ENCODE peak calls at places on chromosomes 12 and 14, in five cellular contexts. Q, M, N, E and I are unnamed samples.

GRCh38 chr12:70646850-70647249 is 9.6 kb upstream of the PTPRB start:
- DNase-seq in Q (no peak), M (no peak), N (no peak), E (no peak), I (no peak)

GRCh38 chr12:104566244-104566993 is 109.7 kb downstream of the CHST11 start:
- DNase-seq in Q (no peak), M (no peak), N (no peak), E (no peak), I (no peak)

GRCh38 chr12:4116251-4117111 is 157.1 kb upstream of the CCND2 start:
- DNase-seq in Q (no peak), M (peak), N (no peak), E (no peak), I (no peak)

GRCh38 chr12:10617868-10618267 is 4.5 kb upstream of the MAGOHB start:
- DNase-seq in Q (no peak), M (no peak), N (peak), E (no peak), I (no peak)

GRCh38 chr12:6205144-6205539 is 4.9 kb downstream of the CD9 start:
- DNase-seq in Q (no peak), M (no peak), N (no peak), E (no peak), I (no peak)

GRCh38 chr12:106239951-106240335 is 7.9 kb downstream of the CKAP4 start:
- DNase-seq in Q (no peak), M (no peak), N (no peak), E (no peak), I (no peak)

GRCh38 chr12:112380663-112381420 is 1.4 kb downstream of the HECTD4 start:
- DNase-seq in Q (no peak), M (no peak), N (peak), E (no peak), I (no peak)

GRCh38 chr14:85131523-85131922 is 398.4 kb upstream of the FLRT2 start:
- DNase-seq in Q (no peak), M (no peak), N (no peak), E (no peak), I (no peak)

GRCh38 chr12:60494249-60494648 is 898.4 kb downstream of the SLC16A7 start:
- DNase-seq in Q (peak), M (peak), N (peak), E (no peak), I (no peak)

GRCh38 chr12:45008211-45008610 is 42.7 kb downstream of the DBX2 start:
- DNase-seq in Q (no peak), M (no peak), N (no peak), E (no peak), I (no peak)

GRCh38 chr12:27666510-27666909 is 29.7 kb upstream of the REP15 start:
- DNase-seq in Q (no peak), M (peak), N (no peak), E (no peak), I (no peak)

GRCh38 chr12:38905480-38906351 is at the start of gene CPNE8:
- DNase-seq in Q (peak), M (no peak), N (peak), E (peak), I (peak)

GRCh38 chr12:32595251-32595650 is 83.8 kb upstream of the DNM1L start:
- DNase-seq in Q (no peak), M (no peak), N (no peak), E (no peak), I (no peak)

GRCh38 chr12:49658276-49658675 is 34.9 kb downstream of the PRPF40B start:
- DNase-seq in Q (no peak), M (no peak), N (no peak), E (no peak), I (no peak)

DNA sequence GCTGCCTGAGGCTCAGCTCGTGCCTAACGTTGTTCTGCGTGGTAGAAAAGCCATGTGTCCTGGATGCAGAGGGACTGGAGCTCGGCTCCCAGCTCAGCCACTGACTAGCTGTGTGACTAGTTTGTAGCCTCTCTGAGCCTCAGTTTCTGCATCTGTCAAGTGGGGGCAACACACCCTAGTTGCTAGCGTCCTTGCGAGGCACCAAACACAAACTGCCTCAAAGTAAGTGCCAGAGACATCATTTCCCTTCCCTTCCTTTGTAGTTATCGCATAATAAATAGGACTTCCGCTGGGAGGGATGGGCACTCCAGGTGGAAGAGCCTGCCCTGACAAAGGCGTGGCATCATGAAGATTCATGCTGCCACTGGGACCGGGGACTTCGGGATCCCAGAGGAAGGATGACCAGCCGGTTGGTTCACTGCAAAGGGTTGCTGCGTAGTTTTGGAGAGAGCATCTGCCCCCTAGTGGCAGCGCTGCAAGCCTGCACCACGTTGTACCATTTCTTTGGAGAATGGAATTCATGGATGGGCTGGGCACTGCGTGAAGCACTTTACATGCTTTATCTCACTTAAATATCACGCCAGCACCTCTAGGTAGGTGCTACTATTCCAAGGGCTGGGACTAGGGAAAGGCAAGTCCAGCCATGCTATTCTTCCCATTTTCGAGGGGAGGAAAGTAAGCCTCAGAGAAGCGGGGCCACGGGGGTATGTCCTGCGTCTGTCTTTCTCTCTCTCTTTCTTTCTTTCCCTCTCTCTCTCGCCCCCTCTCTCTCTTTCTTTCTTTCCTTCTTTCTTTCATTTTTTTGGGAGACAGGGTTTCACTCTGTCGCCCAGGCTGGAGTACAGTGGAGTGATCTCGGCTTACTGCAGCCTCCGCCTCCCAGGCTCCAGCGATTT is 4.6 kb downstream of the CCDC197 start:
- DNase-seq in Q (peak), M (peak), N (peak), E (no peak), I (peak)
- TF ChIP-seq REST in Q (no peak), M (no peak), N (no peak), E (no peak), I (no peak)

GRCh38 chr12:118358607-118359540 is 13.8 kb downstream of the TAOK3 start:
- DNase-seq in Q (no peak), M (no peak), N (peak), E (no peak), I (no peak)
- TF ChIP-seq SIN3A in Q (no peak), M (no peak), N (no peak), E (no peak), I (no peak)

DNA sequence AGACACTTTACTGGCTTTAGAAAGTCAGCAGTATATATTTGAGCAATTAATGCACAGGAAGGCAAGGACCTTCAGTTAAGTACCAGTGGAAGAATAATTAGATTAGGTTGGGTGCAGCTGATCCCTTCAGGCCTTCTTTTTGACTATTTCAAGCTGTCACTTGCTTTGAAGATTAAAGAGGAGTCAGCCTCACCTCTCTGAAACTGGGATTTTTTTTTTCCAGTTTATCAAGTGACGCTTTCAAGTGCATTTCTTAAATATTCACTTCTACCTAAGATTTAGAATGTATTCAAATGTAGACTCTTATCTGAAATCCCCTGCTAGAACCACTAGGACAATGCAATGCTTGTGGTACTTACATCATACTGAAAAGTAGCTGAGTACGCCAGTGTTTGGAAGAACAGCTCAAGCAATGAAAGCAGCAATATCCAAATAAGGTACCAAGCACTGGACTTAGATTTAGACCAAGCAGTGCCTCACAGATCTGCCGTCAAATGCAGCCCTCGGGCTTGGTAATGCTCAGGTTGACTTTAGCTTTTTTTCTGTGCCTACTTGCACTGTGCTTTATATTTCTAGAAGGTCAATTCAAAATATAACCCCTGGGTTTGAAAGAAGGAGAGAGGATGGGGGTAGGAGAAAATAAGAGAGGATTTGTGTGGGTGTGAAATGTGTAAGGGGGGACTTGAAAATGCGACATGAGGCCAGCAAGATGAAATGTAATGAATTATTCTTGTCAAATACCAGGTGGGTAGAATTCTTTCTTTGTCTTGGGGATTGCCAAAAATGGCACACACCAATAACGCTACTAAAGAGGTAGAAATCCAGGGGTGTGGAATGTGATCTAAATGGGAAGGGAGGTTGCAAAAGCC is 3.7 kb upstream of the FERMT2 start:
- DNase-seq in Q (no peak), M (no peak), N (no peak), E (no peak), I (no peak)
- TF ChIP-seq POLR2AphosphoS5 in Q (no peak), M (no peak), N (no peak), E (no peak), I (no peak)

DNA sequence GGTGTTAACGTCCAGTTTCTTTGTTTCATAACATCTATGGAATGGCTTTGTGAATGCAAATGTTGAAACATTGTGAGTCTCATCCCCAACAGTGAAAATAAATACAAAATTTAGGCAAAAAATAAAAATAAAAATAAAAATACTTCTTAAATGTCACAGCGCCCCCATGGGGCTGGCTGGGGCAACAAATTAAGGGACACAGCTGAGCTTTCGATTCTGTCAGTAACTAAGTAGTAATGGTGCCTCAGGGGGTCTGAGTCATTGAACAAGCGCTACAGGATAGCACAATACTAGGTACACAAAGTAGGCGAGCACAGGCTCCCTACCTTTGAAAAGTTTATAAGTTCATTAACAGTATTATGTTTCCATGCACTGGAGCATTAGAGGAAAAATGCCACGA is 667.3 kb downstream of the DIO2 start:
- DNase-seq in Q (no peak), M (no peak), N (no peak), E (no peak), I (no peak)
- TF ChIP-seq REST in Q (no peak), M (no peak), N (no peak), E (no peak), I (no peak)

DNA sequence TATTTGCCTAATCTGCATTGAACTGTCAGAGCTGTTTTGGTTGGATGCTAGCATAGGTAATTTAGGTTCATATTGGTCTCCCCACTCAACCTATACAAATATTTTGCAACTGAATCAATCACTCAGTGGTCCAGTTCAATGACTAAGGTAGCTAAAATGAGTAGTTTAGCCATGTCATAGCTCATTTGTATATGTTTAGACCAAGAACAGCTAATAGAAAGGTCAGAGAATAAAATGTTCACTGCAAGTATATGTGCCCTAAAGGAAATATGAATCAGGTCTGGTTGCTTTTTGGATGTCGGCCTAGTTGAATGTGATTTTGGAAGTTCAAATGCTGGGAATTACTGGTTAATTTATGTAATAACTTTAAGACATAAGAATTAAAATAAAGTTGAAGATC is 883.9 kb downstream of the LRFN5 start:
- DNase-seq in Q (no peak), M (no peak), N (no peak), E (no peak), I (no peak)
- TF ChIP-seq SIN3A in Q (no peak), M (no peak), N (no peak), E (no peak), I (no peak)

GRCh38 chr12:101891462-101891971 is 14.1 kb downstream of the DRAM1 start:
- DNase-seq in Q (no peak), M (peak), N (no peak), E (peak), I (no peak)
- TF ChIP-seq POLR2AphosphoS5 in Q (no peak), M (no peak), N (no peak), E (no peak), I (no peak)

GRCh38 chr12:89156862-89157262 is 195.4 kb downstream of the DUSP6 start:
- DNase-seq in Q (no peak), M (no peak), N (no peak), E (no peak), I (no peak)

GRCh38 chr12:89156324-89156723 is 196.0 kb downstream of the DUSP6 start:
- DNase-seq in Q (no peak), M (no peak), N (no peak), E (no peak), I (no peak)

GRCh38 chr12:89153341-89153740 is 199.0 kb downstream of the DUSP6 start:
- DNase-seq in Q (no peak), M (no peak), N (no peak), E (no peak), I (no peak)

GRCh38 chr12:89157413-89157812 is 194.9 kb downstream of the DUSP6 start:
- DNase-seq in Q (no peak), M (peak), N (no peak), E (no peak), I (no peak)

DNA sequence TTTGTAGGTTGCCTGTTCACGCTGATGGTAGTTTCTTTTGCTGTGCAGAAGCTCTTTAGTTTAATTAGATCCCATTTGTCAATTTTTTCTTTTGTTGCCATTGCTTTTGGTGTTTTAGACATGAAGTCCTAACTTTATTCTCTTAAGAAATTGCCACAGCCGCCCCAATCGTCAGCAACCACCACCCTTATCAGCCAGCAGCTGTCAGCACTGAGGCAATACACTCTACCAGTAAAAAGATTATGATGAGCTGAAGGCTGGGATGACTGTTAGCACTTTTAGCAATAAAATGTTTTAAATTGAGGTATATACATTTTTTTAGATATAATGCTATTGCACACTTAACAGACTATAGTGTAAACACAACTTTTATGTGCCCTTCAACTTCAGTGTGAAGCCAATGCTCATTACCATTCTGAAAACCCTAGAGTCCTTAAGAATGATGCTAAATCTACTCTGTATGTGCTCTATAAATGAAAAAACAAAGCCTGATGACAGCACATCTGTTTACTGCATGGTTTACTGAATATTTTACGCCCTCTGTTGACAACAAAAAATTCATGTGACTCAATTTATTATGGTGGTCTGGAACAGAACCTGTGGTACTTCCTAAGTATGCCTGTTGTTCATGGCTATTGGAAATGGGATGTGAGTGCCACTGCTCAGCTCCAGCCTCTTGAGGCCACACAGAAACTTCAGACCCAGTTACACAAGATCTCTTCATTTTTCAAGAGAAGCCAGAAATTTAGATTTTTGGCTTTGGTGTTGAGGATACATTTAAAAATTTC is 197.4 kb downstream of the DUSP6 start:
- DNase-seq in Q (no peak), M (no peak), N (peak), E (no peak), I (no peak)
- TF ChIP-seq REST in Q (no peak), M (no peak), N (no peak), E (no peak), I (no peak)